ENCODE peak calls at places on chromosome 14, in nine cellular contexts. L is RWPE1; B is substantia nigra; U is A549; F is K562; M is fibroblast of lung; E is lung; D is naive thymus-derived CD4-positive, alpha-beta T cell; S is lower lobe of right lung. C is an unnamed sample.
A peak's percentile ranks its signal among the peaks of the same experiment; 100 is the strongest.

GRCh38 chr14:50668008-50668851 is at the start of gene SAV1:
- DNase-seq in U (no peak), B (peak; percentile 70), L (peak; percentile 52), M (peak; percentile 92), S (peak; percentile 87), F (peak; percentile 75), E (peak; percentile 75), D (peak; percentile 65), C (peak; percentile 25)

GRCh38 chr14:94354638-94355185 is 31.6 kb upstream of the SERPINA6 start:
- DNase-seq in D (peak; percentile 3), S (no peak), U (no peak), F (no peak), L (no peak), B (no peak), M (no peak), E (no peak), C (no peak)

GRCh38 chr14:56135001-56135400 is 16.8 kb downstream of the PELI2 start:
- DNase-seq in E (no peak), L (no peak), D (no peak), S (peak; percentile 50), B (no peak), M (no peak), U (no peak), F (no peak), C (no peak)

GRCh38 chr14:94681300-94682060 is 69.3 kb downstream of the SERPINA3 start:
- DNase-seq in E (no peak), D (no peak), U (peak; percentile 69), M (peak; percentile 49), F (peak; percentile 22), B (no peak), L (peak; percentile 59), S (no peak), C (no peak)

GRCh38 chr14:73749706-73750105 is 35.5 kb upstream of the PNMA1 start:
- DNase-seq in E (no peak), F (no peak), B (no peak), L (no peak), U (no peak), D (no peak), M (no peak), S (no peak), C (no peak)

GRCh38 chr14:63757211-63757610 is 29.3 kb upstream of the SGPP1 start:
- DNase-seq in L (no peak), F (no peak), S (no peak), U (no peak), M (no peak), E (no peak), B (no peak), D (no peak), C (no peak)

GRCh38 chr14:65019944-65020566 is 33.4 kb downstream of the FNTB start:
- DNase-seq in S (no peak), E (no peak), D (no peak), M (peak; percentile 83), F (peak; percentile 74), B (peak; percentile 65), L (peak; percentile 42), U (peak; percentile 51), C (peak; percentile 10)

GRCh38 chr14:104659764-104660523 is 29.5 kb upstream of the INF2 start:
- DNase-seq in D (no peak), L (no peak), M (no peak), E (no peak), U (no peak), B (no peak), S (no peak), F (no peak), C (no peak)

GRCh38 chr14:91255820-91256219 is 11.3 kb upstream of the GPR68 start:
- DNase-seq in E (no peak), S (no peak), L (no peak), U (no peak), B (no peak), M (no peak), F (peak; percentile 25), D (no peak), C (no peak)

GRCh38 chr14:42884100-42884499 is 1277.4 kb downstream of the LRFN5 start:
- DNase-seq in M (peak; percentile 95), F (no peak), L (peak; percentile 7), S (no peak), B (no peak), D (no peak), U (no peak), E (no peak), C (peak; percentile 2)

GRCh38 chr14:87805315-87805723 is 187.7 kb downstream of the GALC start:
- DNase-seq in L (peak; percentile 50), M (no peak), B (no peak), E (no peak), U (peak; percentile 16), S (no peak), D (peak; percentile 56), F (peak; percentile 21), C (peak; percentile 8)

GRCh38 chr14:68978550-68978911 is 571 bp downstream of the ACTN1 start:
- DNase-seq in S (peak; percentile 79), U (peak; percentile 44), D (peak; percentile 61), L (peak; percentile 63), B (no peak), M (peak; percentile 62), E (peak; percentile 67), F (peak; percentile 70), C (no peak)
- H3K27ac ChIP-seq in S (peak overlapping the region; percentile 94), U (peak overlapping the region; percentile 96), D (peak overlapping the region; percentile 87), L (peak overlapping the region; percentile 99), B (no peak overlapping the region), M (peak overlapping the region; percentile 97), E (peak overlapping the region; percentile 94), F (peak overlapping the region; percentile 81), C (peak overlapping the region; percentile 90)

GRCh38 chr14:89288114-89288513 is 128.9 kb downstream of the FOXN3 start:
- DNase-seq in U (no peak), D (no peak), S (no peak), M (no peak), B (no peak), F (no peak), E (no peak), L (no peak), C (no peak)
- H3K27ac ChIP-seq in U (no peak overlapping the region), D (no peak overlapping the region), S (no peak overlapping the region), M (no peak overlapping the region), B (no peak overlapping the region), F (no peak overlapping the region), E (no peak overlapping the region), L (no peak overlapping the region), C (no peak overlapping the region)

GRCh38 chr14:96106891-96107290 is 67.7 kb downstream of the C14orf132 start:
- DNase-seq in B (no peak), E (no peak), D (no peak), F (no peak), L (no peak), M (no peak), U (no peak), S (no peak), C (no peak)

GRCh38 chr14:96104469-96105057 is 65.4 kb downstream of the C14orf132 start:
- DNase-seq in L (peak; percentile 92), M (peak; percentile 100), U (peak; percentile 75), F (no peak), D (no peak), S (peak; percentile 75), B (no peak), E (peak; percentile 80), C (no peak)

GRCh38 chr14:96105921-96106441 is 66.8 kb downstream of the C14orf132 start:
- DNase-seq in F (no peak), D (no peak), L (peak; percentile 53), U (no peak), M (peak; percentile 59), E (peak; percentile 59), S (no peak), B (no peak), C (no peak)

GRCh38 chr14:96103560-96104460 is 64.6 kb downstream of the C14orf132 start:
- DNase-seq in L (no peak), U (no peak), B (no peak), F (no peak), S (no peak), D (no peak), E (no peak), M (no peak), C (no peak)

GRCh38 chr14:96105089-96105920 is 66.1 kb downstream of the C14orf132 start:
- DNase-seq in U (no peak), M (no peak), L (no peak), E (no peak), F (no peak), S (no peak), B (no peak), D (no peak), C (no peak)
- H3K27ac ChIP-seq in U (peak overlapping the region; percentile 86), M (peak overlapping the region; percentile 95), L (peak overlapping the region; percentile 86), E (peak overlapping the region; percentile 43), F (no peak overlapping the region), S (peak overlapping the region; percentile 11), B (no peak overlapping the region), D (no peak overlapping the region), C (no peak overlapping the region)

GRCh38 chr14:24438198-24439095 is 4.1 kb downstream of the SDR39U1 start:
- DNase-seq in U (no peak), E (no peak), L (no peak), S (no peak), F (no peak), M (no peak), B (no peak), D (no peak), C (no peak)

GRCh38 chr14:24437020-24437735 is 5.4 kb downstream of the SDR39U1 start:
- DNase-seq in B (no peak), U (no peak), M (no peak), E (no peak), F (no peak), D (no peak), L (no peak), S (no peak), C (no peak)

GRCh38 chr14:24439257-24439656 is 3.3 kb downstream of the SDR39U1 start:
- DNase-seq in B (no peak), M (no peak), L (no peak), E (no peak), S (no peak), D (no peak), F (no peak), U (no peak), C (no peak)

GRCh38 chr14:24436355-24437019 is 6.1 kb downstream of the SDR39U1 start:
- DNase-seq in U (peak; percentile 85), S (no peak), F (peak; percentile 67), M (peak; percentile 87), L (peak; percentile 73), B (peak; percentile 52), E (no peak), D (no peak), C (no peak)

GRCh38 chr14:24437736-24438067 is 4.9 kb downstream of the SDR39U1 start:
- DNase-seq in M (no peak), U (no peak), L (no peak), D (no peak), B (no peak), S (no peak), E (no peak), F (no peak), C (no peak)
- H3K27ac ChIP-seq in M (peak overlapping the region; percentile 21), U (no peak overlapping the region), L (peak overlapping the region; percentile 44), D (peak overlapping the region; percentile 53), B (peak overlapping the region; percentile 40), S (peak overlapping the region; percentile 70), E (peak overlapping the region; percentile 20), F (no peak overlapping the region), C (no peak overlapping the region)

GRCh38 chr14:100392266-100392850 is 69.2 kb downstream of the SLC25A47 start:
- DNase-seq in S (no peak), E (no peak), U (no peak), M (peak; percentile 66), B (no peak), D (no peak), L (no peak), F (peak; percentile 30), C (no peak)
- H3K27ac ChIP-seq in S (no peak overlapping the region), E (no peak overlapping the region), U (peak overlapping the region; percentile 64), M (peak overlapping the region; percentile 49), B (no peak overlapping the region), D (no peak overlapping the region), L (no peak overlapping the region), F (no peak overlapping the region), C (no peak overlapping the region)

C was measured in Panc1.